ENCODE peak calls at places on chromosomes 5 and 9, in seven cellular contexts. O is tibial nerve; F is colonic mucosa; P is hepatocyte; V is effector memory CD4-positive, alpha-beta T cell; T is ovary; S is GM23248. N is an unnamed sample.
A peak's percentile ranks its signal among the peaks of the same experiment; 100 is the strongest.

GRCh38 chr9:130421802-130422276 is 22.9 kb upstream of the ASS1 start:
- DNase-seq in V (no peak), O (no peak), P (peak; percentile 36), F (no peak), S (peak; percentile 77), T (no peak), N (no peak)

GRCh38 chr5:127805448-127805847 is 102.3 kb downstream of the CCDC192 start:
- DNase-seq in O (no peak), F (no peak), V (no peak), T (no peak), S (no peak), P (no peak), N (no peak)

GRCh38 chr5:172586118-172587060 is 54.7 kb upstream of the NEURL1B start:
- DNase-seq in V (no peak), O (no peak), S (no peak), P (peak; percentile 48), F (peak; percentile 51), T (no peak), N (no peak)

GRCh38 chr9:121556580-121556979 is 56.9 kb upstream of the GGTA1 start:
- DNase-seq in P (peak; percentile 49), T (no peak), S (peak; percentile 96), O (no peak), V (no peak), F (peak; percentile 29), N (no peak)

GRCh38 chr5:126354012-126354856 is 69.0 kb upstream of the GRAMD2B start:
- DNase-seq in F (no peak), O (no peak), T (no peak), S (peak; percentile 96), V (no peak), P (peak; percentile 56), N (no peak)

GRCh38 chr9:124279531-124280175 is 21.9 kb downstream of the NEK6 start:
- DNase-seq in P (no peak), F (no peak), V (no peak), S (no peak), T (no peak), O (no peak), N (no peak)

GRCh38 chr9:123724211-123724831 is 205.6 kb downstream of the DENND1A start:
- DNase-seq in S (peak; percentile 69), O (no peak), P (peak; percentile 13), T (no peak), F (no peak), V (no peak), N (no peak)

GRCh38 chr5:151155149-151155776 is 2.3 kb downstream of the ANXA6 start:
- DNase-seq in F (peak; percentile 39), S (peak; percentile 43), T (no peak), V (peak; percentile 54), O (no peak), P (no peak), N (peak; percentile 29)

GRCh38 chr9:34139477-34140146 is 13.1 kb upstream of the DCAF12 start:
- DNase-seq in V (no peak), O (no peak), S (peak; percentile 96), T (peak; percentile 40), F (peak; percentile 22), P (peak; percentile 74), N (no peak)

GRCh38 chr5:24325306-24325832 is 319.4 kb downstream of the CDH10 start:
- DNase-seq in S (no peak), O (no peak), V (no peak), F (no peak), P (no peak), T (no peak), N (no peak)

GRCh38 chr5:98402130-98402529 is 371.3 kb upstream of the RGMB start:
- DNase-seq in S (peak; percentile 40), F (no peak), T (no peak), V (no peak), O (no peak), P (peak; percentile 13), N (no peak)

GRCh38 chr9:109014267-109015025 is 1.1 kb upstream of the CTNNAL1 start:
- DNase-seq in V (no peak), P (peak; percentile 70), S (peak; percentile 73), F (peak; percentile 22), O (no peak), T (peak; percentile 58), N (no peak)

GRCh38 chr5:67619636-67620035 is 423.0 kb upstream of the CD180 start:
- DNase-seq in T (peak; percentile 65), F (no peak), P (no peak), O (no peak), S (no peak), V (no peak), N (no peak)

GRCh38 chr5:10885026-10885425 is 124.0 kb upstream of the DAP start:
- DNase-seq in V (no peak), T (no peak), O (no peak), S (peak; percentile 61), F (no peak), P (no peak), N (no peak)

GRCh38 chr9:84169240-84169639 is 171.3 kb downstream of the SLC28A3 start:
- DNase-seq in O (no peak), F (no peak), P (no peak), V (no peak), S (peak; percentile 66), T (no peak), N (no peak)

GRCh38 chr5:73841641-73842040 is 215.6 kb downstream of the ARHGEF28 start:
- DNase-seq in O (no peak), T (no peak), S (no peak), P (no peak), V (no peak), F (no peak), N (no peak)

GRCh38 chr5:82601085-82601484 is 322.9 kb upstream of the RPS23 start:
- DNase-seq in P (peak; percentile 49), V (no peak), O (no peak), S (no peak), F (peak; percentile 73), T (no peak), N (no peak)

GRCh38 chr5:172107606-172108005 is 80.4 kb downstream of the STK10 start:
- DNase-seq in F (no peak), T (no peak), V (no peak), O (no peak), S (peak; percentile 90), P (no peak), N (no peak)

GRCh38 chr9:93713716-93714115 is 137.3 kb downstream of the PHF2 start:
- DNase-seq in V (no peak), O (no peak), T (no peak), P (no peak), S (no peak), F (no peak), N (no peak)

GRCh38 chr9:136581614-136582447 is 36.0 kb upstream of the NOTCH1 start:
- DNase-seq in S (no peak), O (no peak), P (no peak), T (no peak), V (no peak), F (no peak), N (no peak)
- H3K9me3 ChIP-seq in S (no peaks in the 10 kb centered on the region), O (no peaks in the 10 kb centered on the region), P (no peaks in the 10 kb centered on the region), T (no peaks in the 10 kb centered on the region), V (no peaks in the 10 kb centered on the region), F (no peaks in the 10 kb centered on the region), N (no peaks in the 10 kb centered on the region)

GRCh38 chr5:4335078-4335477 is 739.4 kb downstream of the IRX1 start:
- DNase-seq in O (no peak), T (no peak), F (no peak), S (no peak), P (no peak), V (no peak), N (no peak)

GRCh38 chr5:4345850-4346249 is 750.2 kb downstream of the IRX1 start:
- DNase-seq in T (no peak), V (no peak), S (no peak), O (no peak), F (no peak), P (no peak), N (no peak)

DNA sequence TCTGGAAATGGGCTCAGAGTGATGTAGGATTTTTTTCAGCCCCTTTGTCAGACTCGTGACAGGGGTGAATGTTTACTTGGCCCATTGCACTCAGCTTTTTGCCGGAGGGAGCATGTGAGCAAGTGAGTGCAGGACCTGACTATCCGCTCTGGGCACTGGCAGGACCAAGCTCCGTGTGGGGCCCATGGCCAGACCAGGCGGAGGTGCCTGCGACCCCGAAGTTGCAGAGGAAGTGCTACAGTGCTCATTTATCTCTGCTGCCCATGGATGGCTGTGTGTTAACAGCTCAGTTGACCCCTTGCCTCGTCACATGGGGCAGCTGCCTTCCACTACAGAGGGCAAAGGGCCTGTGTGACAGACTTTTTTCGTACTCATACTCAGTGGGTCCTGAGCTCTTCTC is 744.3 kb downstream of the IRX1 start:
- DNase-seq in P (no peak), V (no peak), F (no peak), T (no peak), S (no peak), O (no peak), N (no peak)
- H3K9me3 ChIP-seq in P (no peaks in the 10 kb centered on the region), V (no peaks in the 10 kb centered on the region), F (no peaks in the 10 kb centered on the region), T (no peaks in the 10 kb centered on the region), S (no peaks in the 10 kb centered on the region), O (peaks cover 4% of the 10 kb centered on the region), N (no peaks in the 10 kb centered on the region)

GRCh38 chr9:102972780-102973179 is 22.4 kb upstream of the CYLC2 start:
- DNase-seq in V (no peak), S (no peak), T (no peak), P (no peak), F (no peak), O (no peak), N (no peak)
- H3K9me3 ChIP-seq in V (no peaks in the 10 kb centered on the region), S (no peaks in the 10 kb centered on the region), T (no peaks in the 10 kb centered on the region), P (no peaks in the 10 kb centered on the region), F (no peaks in the 10 kb centered on the region), O (peaks cover 28% of the 10 kb centered on the region), N (peaks cover 4% of the 10 kb centered on the region)

GRCh38 chr5:2687746-2688145 is 63.7 kb downstream of the IRX2 start:
- DNase-seq in T (no peak), O (no peak), P (no peak), S (no peak), V (no peak), F (no peak), N (no peak)

GRCh38 chr5:2695200-2695891 is 56.1 kb downstream of the IRX2 start:
- DNase-seq in F (no peak), P (peak; percentile 62), S (peak; percentile 27), T (no peak), V (no peak), O (no peak), N (no peak)

GRCh38 chr5:2690293-2690692 is 61.2 kb downstream of the IRX2 start:
- DNase-seq in S (no peak), F (no peak), O (no peak), V (no peak), P (no peak), T (no peak), N (no peak)

GRCh38 chr5:2688586-2688985 is 62.9 kb downstream of the IRX2 start:
- DNase-seq in F (no peak), O (no peak), T (no peak), S (no peak), V (no peak), P (no peak), N (no peak)

DNA sequence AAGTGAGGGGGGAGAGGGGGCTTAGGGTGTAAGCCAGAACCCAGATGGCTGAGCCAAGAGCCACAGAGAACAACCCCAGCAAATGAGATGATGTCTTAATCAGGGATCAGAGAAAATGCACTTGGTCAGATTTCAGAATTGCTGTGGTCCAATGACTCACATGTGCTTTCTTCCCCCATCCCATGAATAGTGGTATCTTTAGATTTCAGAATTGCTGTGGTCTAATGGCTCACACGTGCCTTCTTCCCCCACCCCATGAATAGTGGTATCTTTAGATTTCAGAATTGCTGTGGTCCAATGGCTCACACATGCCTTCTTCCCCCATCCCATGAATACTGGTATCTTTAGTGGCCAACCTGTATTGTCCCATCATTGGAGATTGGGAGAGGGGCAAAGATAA is 59.9 kb downstream of the IRX2 start:
- DNase-seq in P (no peak), F (no peak), S (no peak), T (no peak), O (no peak), V (no peak), N (no peak)
- H3K9me3 ChIP-seq in P (no peaks in the 10 kb centered on the region), F (no peaks in the 10 kb centered on the region), S (no peaks in the 10 kb centered on the region), T (no peaks in the 10 kb centered on the region), O (peaks cover 10% of the 10 kb centered on the region), V (no peaks in the 10 kb centered on the region), N (no peaks in the 10 kb centered on the region)